ENCODE peak calls at places on chromosomes 6 and 20, in five cellular contexts. One of them, this sample, is unnamed.

GRCh38 chr6:37919417-37920157 is 100.1 kb downstream of the ZFAND3 start:
- DNase-seq in neuronal stem cell: no peak
- DNase-seq in H9: no peak
- DNase-seq in IMR-90: peak; percentile 92
- DNase-seq in mesenchymal stem cell: peak; percentile 74
- DNase-seq in this sample: no peak

GRCh38 chr20:21147593-21147992 is 21.7 kb downstream of the KIZ start:
- DNase-seq in neuronal stem cell: no peak
- DNase-seq in H9: no peak
- DNase-seq in IMR-90: peak; percentile 32
- DNase-seq in mesenchymal stem cell: peak; percentile 12
- DNase-seq in this sample: no peak

GRCh38 chr6:125918230-125918629 is 38.3 kb upstream of the HINT3 start:
- DNase-seq in neuronal stem cell: no peak
- DNase-seq in H9: no peak
- DNase-seq in IMR-90: no peak
- DNase-seq in mesenchymal stem cell: no peak
- DNase-seq in this sample: no peak

GRCh38 chr20:63767456-63767855 is 27.9 kb downstream of the SLC2A4RG start:
- DNase-seq in neuronal stem cell: no peak
- DNase-seq in H9: peak; percentile 22
- DNase-seq in IMR-90: no peak
- DNase-seq in mesenchymal stem cell: no peak
- DNase-seq in this sample: peak; percentile 56

GRCh38 chr6:140909620-140910019 is 1223.1 kb upstream of the GJE1 start:
- DNase-seq in neuronal stem cell: no peak
- DNase-seq in H9: no peak
- DNase-seq in IMR-90: peak; percentile 68
- DNase-seq in mesenchymal stem cell: no peak
- DNase-seq in this sample: no peak

GRCh38 chr6:126698732-126699240 is 358.9 kb downstream of the CENPW start:
- DNase-seq in neuronal stem cell: no peak
- DNase-seq in H9: no peak
- DNase-seq in IMR-90: no peak
- DNase-seq in mesenchymal stem cell: no peak
- DNase-seq in this sample: no peak

GRCh38 chr6:12381587-12381986 is 91.4 kb downstream of the EDN1 start:
- DNase-seq in neuronal stem cell: no peak
- DNase-seq in H9: no peak
- DNase-seq in IMR-90: peak; percentile 18
- DNase-seq in mesenchymal stem cell: no peak
- DNase-seq in this sample: no peak

GRCh38 chr20:39107741-39108140 is 145.6 kb downstream of the DHX35 start:
- DNase-seq in neuronal stem cell: no peak
- DNase-seq in H9: no peak
- DNase-seq in IMR-90: peak; percentile 1
- DNase-seq in mesenchymal stem cell: no peak
- DNase-seq in this sample: peak; percentile 83

GRCh38 chr6:107491791-107492674 is 2.1 kb downstream of the SOBP start:
- DNase-seq in neuronal stem cell: no peak
- DNase-seq in H9: no peak
- DNase-seq in IMR-90: peak; percentile 56
- DNase-seq in mesenchymal stem cell: peak; percentile 16
- DNase-seq in this sample: no peak

GRCh38 chr6:87237804-87238203 is 82.4 kb downstream of the ZNF292 start:
- DNase-seq in neuronal stem cell: no peak
- DNase-seq in H9: no peak
- DNase-seq in IMR-90: peak; percentile 45
- DNase-seq in mesenchymal stem cell: peak; percentile 43
- DNase-seq in this sample: no peak

GRCh38 chr6:43077981-43078411 is 1.9 kb downstream of the PTK7 start:
- DNase-seq in neuronal stem cell: no peak
- DNase-seq in H9: peak; percentile 34
- DNase-seq in IMR-90: peak; percentile 67
- DNase-seq in mesenchymal stem cell: peak; percentile 69
- DNase-seq in this sample: no peak

GRCh38 chr6:32171234-32171633 is 4.7 kb downstream of the AGPAT1 start:
- DNase-seq in neuronal stem cell: no peak
- DNase-seq in H9: no peak
- DNase-seq in IMR-90: no peak
- DNase-seq in mesenchymal stem cell: no peak
- DNase-seq in this sample: no peak

GRCh38 chr6:107763959-107764358 is 60.2 kb downstream of the SCML4 start:
- DNase-seq in neuronal stem cell: no peak
- DNase-seq in H9: no peak
- DNase-seq in IMR-90: peak; percentile 53
- DNase-seq in mesenchymal stem cell: peak; percentile 49
- DNase-seq in this sample: no peak

GRCh38 chr6:125658125-125658524 is 91.3 kb upstream of the HEY2 start:
- DNase-seq in neuronal stem cell: no peak
- DNase-seq in H9: no peak
- DNase-seq in IMR-90: no peak
- DNase-seq in mesenchymal stem cell: no peak
- DNase-seq in this sample: no peak

GRCh38 chr6:41371461-41371991 is 36.1 kb downstream of the NCR2 start:
- DNase-seq in neuronal stem cell: peak; percentile 59
- DNase-seq in H9: peak; percentile 73
- DNase-seq in IMR-90: peak; percentile 42
- DNase-seq in mesenchymal stem cell: peak; percentile 80
- DNase-seq in this sample: no peak

DNA sequence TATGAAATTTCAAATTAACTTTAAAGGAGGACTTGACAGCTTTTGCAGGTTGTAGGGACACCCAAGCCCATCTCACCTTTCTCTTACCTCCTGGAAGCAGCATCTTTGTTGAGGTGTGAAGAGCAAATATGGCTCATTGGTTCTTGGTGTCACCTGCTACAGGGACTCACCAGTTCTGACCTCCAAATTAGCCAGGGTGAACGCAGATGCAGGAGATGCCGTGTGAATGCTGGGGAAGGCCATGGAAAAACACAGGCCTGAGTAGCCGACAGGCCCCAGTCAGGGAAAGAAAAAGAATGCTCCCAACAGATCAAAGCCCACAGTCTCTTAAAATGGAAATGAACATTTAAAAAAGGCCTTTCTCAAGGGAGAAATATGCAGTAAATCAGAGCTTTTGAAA is 167.4 kb downstream of the CD83 start:
- DNase-seq in neuronal stem cell: no peak
- DNase-seq in H9: peak; percentile 71
- DNase-seq in IMR-90: no peak
- DNase-seq in mesenchymal stem cell: no peak
- DNase-seq in this sample: no peak
- H3K14ac ChIP-seq in neuronal stem cell: no peak overlapping the region
- H3K14ac ChIP-seq in H9: no peak overlapping the region
- H3K14ac ChIP-seq in IMR-90: no peak overlapping the region
- H3K14ac ChIP-seq in mesenchymal stem cell: no peak overlapping the region
- H3K14ac ChIP-seq in this sample: no peak overlapping the region

GRCh38 chr6:72519871-72520270 is 102.0 kb upstream of the KCNQ5 start:
- DNase-seq in neuronal stem cell: no peak
- DNase-seq in H9: no peak
- DNase-seq in IMR-90: no peak
- DNase-seq in mesenchymal stem cell: no peak
- DNase-seq in this sample: no peak

GRCh38 chr6:72525821-72526550 is 95.9 kb upstream of the KCNQ5 start:
- DNase-seq in neuronal stem cell: no peak
- DNase-seq in H9: no peak
- DNase-seq in IMR-90: peak; percentile 69
- DNase-seq in mesenchymal stem cell: no peak
- DNase-seq in this sample: no peak

GRCh38 chr6:72521684-72522083 is 100.2 kb upstream of the KCNQ5 start:
- DNase-seq in neuronal stem cell: no peak
- DNase-seq in H9: no peak
- DNase-seq in IMR-90: no peak
- DNase-seq in mesenchymal stem cell: no peak
- DNase-seq in this sample: no peak

GRCh38 chr6:72524011-72524645 is 97.7 kb upstream of the KCNQ5 start:
- DNase-seq in neuronal stem cell: no peak
- DNase-seq in H9: no peak
- DNase-seq in IMR-90: no peak
- DNase-seq in mesenchymal stem cell: no peak
- DNase-seq in this sample: no peak

GRCh38 chr6:72522735-72523141 is 99.1 kb upstream of the KCNQ5 start:
- DNase-seq in neuronal stem cell: no peak
- DNase-seq in H9: peak; percentile 88
- DNase-seq in IMR-90: no peak
- DNase-seq in mesenchymal stem cell: no peak
- DNase-seq in this sample: peak; percentile 2
- H3K14ac ChIP-seq in neuronal stem cell: no peak overlapping the region
- H3K14ac ChIP-seq in H9: no peak overlapping the region
- H3K14ac ChIP-seq in IMR-90: no peak overlapping the region
- H3K14ac ChIP-seq in mesenchymal stem cell: no peak overlapping the region
- H3K14ac ChIP-seq in this sample: no peak overlapping the region

GRCh38 chr20:31572042-31572700 is 32.9 kb upstream of the ID1 start:
- DNase-seq in neuronal stem cell: no peak
- DNase-seq in H9: no peak
- DNase-seq in IMR-90: no peak
- DNase-seq in mesenchymal stem cell: no peak
- DNase-seq in this sample: no peak
- H3K14ac ChIP-seq in neuronal stem cell: peak overlapping the region; percentile 77
- H3K14ac ChIP-seq in H9: peak overlapping the region; percentile 50
- H3K14ac ChIP-seq in IMR-90: peak overlapping the region; percentile 98
- H3K14ac ChIP-seq in mesenchymal stem cell: no peak overlapping the region
- H3K14ac ChIP-seq in this sample: peak overlapping the region; percentile 81

GRCh38 chr20:10433623-10434466 is at the start of gene MKKS:
- DNase-seq in neuronal stem cell: peak; percentile 90
- DNase-seq in H9: peak; percentile 87
- DNase-seq in IMR-90: peak; percentile 91
- DNase-seq in mesenchymal stem cell: peak; percentile 95
- DNase-seq in this sample: peak; percentile 93
- H3K14ac ChIP-seq in neuronal stem cell: peak within 1 kb of the TSS; percentile 99
- H3K14ac ChIP-seq in H9: peak within 1 kb of the TSS; percentile 88
- H3K14ac ChIP-seq in IMR-90: peak within 1 kb of the TSS; percentile 77
- H3K14ac ChIP-seq in mesenchymal stem cell: no peak within 1 kb of the TSS
- H3K14ac ChIP-seq in this sample: peak within 1 kb of the TSS; percentile 92

DNA sequence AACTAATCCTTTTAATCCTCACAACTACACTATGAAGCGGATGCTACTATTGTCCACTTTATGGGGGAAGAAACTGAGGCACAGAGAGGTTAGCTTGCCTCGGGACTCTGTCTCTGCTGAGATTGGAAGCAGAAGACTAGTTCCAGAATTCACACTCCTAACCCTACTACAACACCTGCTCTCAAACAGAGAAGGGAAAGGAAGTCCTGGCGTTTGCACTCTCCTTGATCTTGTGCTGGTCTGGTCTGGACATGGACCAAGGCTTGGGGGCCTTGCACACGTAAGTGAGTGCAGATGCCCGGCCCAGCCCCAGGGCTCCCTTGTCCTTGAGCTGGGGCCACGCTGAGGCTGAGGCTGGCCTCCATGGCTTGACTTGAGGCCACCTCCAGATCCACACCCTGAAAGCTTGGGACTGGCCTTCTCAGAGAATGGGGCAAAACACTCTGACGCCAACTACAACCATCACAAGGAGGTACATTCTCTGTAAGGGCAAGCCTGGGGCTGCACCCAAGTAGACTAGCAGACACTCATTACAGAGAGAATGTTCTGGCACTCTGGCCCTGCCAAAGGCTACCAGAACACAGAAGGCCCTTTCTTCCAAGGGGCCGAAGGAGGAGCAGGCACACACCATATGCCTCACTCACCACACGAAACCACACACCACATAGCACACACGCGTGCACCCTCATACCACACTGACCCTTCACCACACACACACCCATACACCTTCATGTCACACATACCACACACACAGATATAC is 33.3 kb upstream of the EZR start:
- DNase-seq in neuronal stem cell: no peak
- DNase-seq in H9: no peak
- DNase-seq in IMR-90: no peak
- DNase-seq in mesenchymal stem cell: no peak
- DNase-seq in this sample: no peak
- H3K14ac ChIP-seq in neuronal stem cell: peak overlapping the region; percentile 96
- H3K14ac ChIP-seq in H9: peak overlapping the region; percentile 84
- H3K14ac ChIP-seq in IMR-90: peak overlapping the region; percentile 24
- H3K14ac ChIP-seq in mesenchymal stem cell: no peak overlapping the region
- H3K14ac ChIP-seq in this sample: peak overlapping the region; percentile 54

This sample was measured in trophoblast cell.